ENCODE peak calls at places on chromosomes 1 and 21, in four cellular contexts. K is heart left ventricle, P is epithelial cell of esophagus, S is astrocyte of the cerebellum. A is an unnamed sample.

GRCh38 chr1:74964508-74964907 is 169.7 kb upstream of the LHX8 start:
- DNase-seq in K (peak), S (no peak), P (peak), A (no peak)

GRCh38 chr1:21833392-21833976 is 21.4 kb downstream of the LDLRAD2 start:
- DNase-seq in K (no peak), P (no peak), S (no peak), A (no peak)

GRCh38 chr1:117013310-117013850 is 11.8 kb downstream of the CD101 start:
- DNase-seq in S (no peak), P (peak), K (no peak), A (no peak)

GRCh38 chr1:52593495-52593894 is 8.7 kb upstream of the GPX7 start:
- DNase-seq in S (no peak), P (no peak), K (no peak), A (no peak)

GRCh38 chr1:89804646-89805237 is 16.1 kb upstream of the LRRC8D start:
- DNase-seq in S (peak), K (peak), P (peak), A (peak)

GRCh38 chr1:84156210-84156621 is 12.1 kb downstream of the PRKACB start:
- DNase-seq in S (peak), P (peak), K (no peak), A (no peak)

GRCh38 chr1:31809698-31810097 is 6.1 kb downstream of the SPOCD1 start:
- DNase-seq in S (no peak), P (no peak), K (no peak), A (no peak)

GRCh38 chr1:59332983-59333382 is 36.1 kb downstream of the FGGY start:
- DNase-seq in S (peak), P (peak), K (no peak), A (peak)

GRCh38 chr21:45256912-45257672 is 30.6 kb downstream of the POFUT2 start:
- DNase-seq in S (no peak), P (no peak), K (no peak), A (no peak)

GRCh38 chr21:31848339-31848985 is 24.4 kb upstream of the HUNK start:
- DNase-seq in P (no peak), K (no peak), S (no peak), A (no peak)

GRCh38 chr1:171911506-171911905 is 70.2 kb downstream of the DNM3 start:
- DNase-seq in S (no peak), P (peak), K (no peak), A (no peak)

GRCh38 chr1:226444901-226445300 is 37.0 kb upstream of the PARP1 start:
- DNase-seq in P (no peak), K (no peak), S (no peak), A (no peak)
- TF ChIP-seq CTCF in P (no peak), K (no peak), S (no peak), A (no peak)

GRCh38 chr1:1210726-1211540 is 3.0 kb downstream of the TNFRSF4 start:
- DNase-seq in P (no peak), S (no peak), K (peak), A (no peak)
- H3K4me3 ChIP-seq in P (no peak), S (no peak), K (no peak), A (no peak)

GRCh38 chr1:241896670-241896962 is 48.6 kb downstream of the EXO1 start:
- DNase-seq in K (no peak), P (no peak), S (no peak), A (no peak)
- TF ChIP-seq CTCF in K (no peak), P (no peak), S (no peak), A (no peak)

GRCh38 chr1:215397106-215397505 is 170.0 kb upstream of the KCTD3 start:
- DNase-seq in P (no peak), S (no peak), K (no peak), A (peak)
- H3K4me3 ChIP-seq in P (no peak), S (no peak), K (no peak), A (no peak)

DNA sequence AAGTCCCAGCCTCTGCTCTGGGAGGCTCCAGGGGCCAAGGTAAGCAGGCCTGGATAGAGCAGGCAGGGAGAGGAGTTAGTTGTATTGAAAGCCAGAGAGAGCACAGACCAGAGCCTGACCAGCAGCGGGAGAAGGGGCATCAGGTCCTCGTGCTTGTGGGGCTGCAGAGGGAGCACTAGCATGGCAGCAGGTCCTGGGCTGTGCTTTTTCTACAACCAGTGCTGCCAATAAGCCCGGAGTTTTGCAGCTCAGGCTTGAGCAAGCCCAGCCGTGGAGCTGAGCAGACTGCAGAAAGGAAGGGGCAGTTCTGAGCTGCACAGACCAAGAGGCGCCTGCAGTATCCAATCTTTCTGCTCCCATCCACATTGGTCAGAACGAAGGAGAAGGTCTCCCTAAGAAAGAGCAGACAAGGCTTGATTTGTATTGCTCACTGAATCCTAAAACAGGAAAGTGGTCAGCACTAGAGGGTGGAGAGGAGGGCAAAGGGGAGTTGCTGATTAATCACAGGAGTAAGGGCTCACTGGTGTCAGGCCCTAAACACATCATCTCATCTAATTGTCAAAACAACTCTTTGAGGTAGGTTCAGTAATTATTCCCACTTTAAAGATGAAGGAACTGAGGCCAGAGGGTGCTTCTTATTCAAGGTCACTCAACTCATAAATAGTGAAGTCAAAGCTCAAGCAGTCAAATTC is 2.7 kb downstream of the DENND2D start:
- DNase-seq in S (no peak), K (no peak), P (peak), A (no peak)
- TF ChIP-seq CTCF in S (no peak), K (no peak), P (peak), A (peak)

GRCh38 chr1:55055951-55056631 is 16.7 kb downstream of the PCSK9 start:
- DNase-seq in K (no peak), P (no peak), S (no peak), A (no peak)
- H3K4me3 ChIP-seq in K (no peak), P (no peak), S (no peak), A (no peak)

GRCh38 chr1:168178227-168178637 is 530 bp upstream of the TIPRL start:
- DNase-seq in P (no peak), K (no peak), S (no peak), A (no peak)

GRCh38 chr1:168179411-168180147 is 817 bp downstream of the TIPRL start:
- DNase-seq in K (no peak), S (no peak), P (peak), A (no peak)

GRCh38 chr1:168180148-168180524 is 1.4 kb downstream of the TIPRL start:
- DNase-seq in P (peak), K (no peak), S (no peak), A (no peak)

GRCh38 chr1:168178638-168179410 is at the start of gene TIPRL:
- DNase-seq in P (peak), K (peak), S (peak), A (peak)
- TF ChIP-seq CTCF in P (peak), K (peak), S (peak), A (peak)

A was measured in HFF-Myc.